ENCODE peak calls at places on chromosomes 13 and 19, in five cellular contexts. H is neuronal stem cell, G is IMR-90, I is H9, W is H1. E is an unnamed sample.

GRCh38 chr13:59545007-59545406 is 618.7 kb downstream of the DIAPH3 start:
- DNase-seq in H (no peak), G (no peak), I (no peak), W (no peak), E (no peak)

GRCh38 chr13:95921485-95921884 is 131.7 kb downstream of the UGGT2 start:
- DNase-seq in H (no peak), G (peak; percentile 14), I (no peak), W (no peak), E (peak; percentile 38)

GRCh38 chr19:48511321-48511731 is 309 bp downstream of the LMTK3 start:
- DNase-seq in H (no peak), G (no peak), I (no peak), W (peak; percentile 74), E (peak; percentile 80)

GRCh38 chr19:289651-290538 is 1.3 kb downstream of the PLPP2 start:
- DNase-seq in H (no peak), G (peak; percentile 25), I (peak; percentile 94), W (peak; percentile 76), E (peak; percentile 88)

GRCh38 chr19:32876919-32877285 is 7.3 kb upstream of the SLC7A9 start:
- DNase-seq in H (no peak), G (peak; percentile 50), I (no peak), W (peak; percentile 26), E (peak; percentile 92)

GRCh38 chr19:1245884-1246816 is 2.2 kb upstream of the MIDN start:
- DNase-seq in H (no peak), G (no peak), I (no peak), W (no peak), E (no peak)

GRCh38 chr19:51687791-51688664 is 5.1 kb upstream of the SPACA6 start:
- DNase-seq in H (no peak), G (peak; percentile 44), I (peak; percentile 80), W (peak; percentile 77), E (peak; percentile 70)

GRCh38 chr19:2150794-2151338 is 500 bp downstream of the AP3D1 start:
- DNase-seq in H (no peak), G (no peak), I (no peak), W (peak; percentile 69), E (no peak)

GRCh38 chr13:37443538-37443937 is 155.0 kb downstream of the POSTN start:
- DNase-seq in H (no peak), G (peak; percentile 90), I (no peak), W (no peak), E (no peak)

GRCh38 chr19:23415561-23416191 is 20.4 kb upstream of the ZNF91 start:
- DNase-seq in H (peak; percentile 84), G (no peak), I (peak; percentile 95), W (peak; percentile 89), E (peak; percentile 51)

GRCh38 chr13:110398564-110399507 is 91.8 kb downstream of the COL4A2 start:
- DNase-seq in H (no peak), G (peak; percentile 72), I (no peak), W (no peak), E (peak; percentile 99)

GRCh38 chr13:23672616-23673015 is 102.4 kb downstream of the TNFRSF19 start:
- DNase-seq in H (no peak), G (peak; percentile 69), I (no peak), W (no peak), E (no peak)

GRCh38 chr13:98291658-98292057 is 114.6 kb upstream of the RNF113B start:
- DNase-seq in H (no peak), G (no peak), I (no peak), W (no peak), E (no peak)

GRCh38 chr19:30385666-30386065 is 13.5 kb downstream of the ZNF536 start:
- DNase-seq in H (no peak), G (no peak), I (no peak), W (no peak), E (no peak)

GRCh38 chr19:29623726-29624488 is 17.8 kb downstream of the POP4 start:
- DNase-seq in H (no peak), G (no peak), I (no peak), W (no peak), E (no peak)

DNA sequence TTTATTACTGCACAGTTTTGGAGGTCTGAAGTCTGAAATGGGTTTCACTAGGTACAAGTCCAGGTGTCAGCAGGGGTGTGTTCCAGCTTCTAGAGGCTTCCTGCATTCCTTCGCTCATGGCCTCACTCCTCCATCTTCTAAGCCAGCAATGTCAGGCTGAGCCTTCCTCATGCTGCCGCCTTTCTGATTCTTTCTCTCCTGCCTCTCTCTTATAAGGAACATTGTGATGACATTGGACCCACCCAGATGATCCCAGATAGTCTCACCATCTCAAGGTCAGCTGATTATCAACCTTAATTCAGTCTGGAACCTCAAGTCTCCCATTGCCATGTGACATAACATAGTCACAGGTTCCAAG is 84.7 kb downstream of the LRRC63 start:
- DNase-seq in H (no peak), G (no peak), I (no peak), W (no peak), E (no peak)
- H2AFZ ChIP-seq in H (no peak overlapping the region), G (no peak overlapping the region), I (no peak overlapping the region), W (no peak overlapping the region), E (no peak overlapping the region)

DNA sequence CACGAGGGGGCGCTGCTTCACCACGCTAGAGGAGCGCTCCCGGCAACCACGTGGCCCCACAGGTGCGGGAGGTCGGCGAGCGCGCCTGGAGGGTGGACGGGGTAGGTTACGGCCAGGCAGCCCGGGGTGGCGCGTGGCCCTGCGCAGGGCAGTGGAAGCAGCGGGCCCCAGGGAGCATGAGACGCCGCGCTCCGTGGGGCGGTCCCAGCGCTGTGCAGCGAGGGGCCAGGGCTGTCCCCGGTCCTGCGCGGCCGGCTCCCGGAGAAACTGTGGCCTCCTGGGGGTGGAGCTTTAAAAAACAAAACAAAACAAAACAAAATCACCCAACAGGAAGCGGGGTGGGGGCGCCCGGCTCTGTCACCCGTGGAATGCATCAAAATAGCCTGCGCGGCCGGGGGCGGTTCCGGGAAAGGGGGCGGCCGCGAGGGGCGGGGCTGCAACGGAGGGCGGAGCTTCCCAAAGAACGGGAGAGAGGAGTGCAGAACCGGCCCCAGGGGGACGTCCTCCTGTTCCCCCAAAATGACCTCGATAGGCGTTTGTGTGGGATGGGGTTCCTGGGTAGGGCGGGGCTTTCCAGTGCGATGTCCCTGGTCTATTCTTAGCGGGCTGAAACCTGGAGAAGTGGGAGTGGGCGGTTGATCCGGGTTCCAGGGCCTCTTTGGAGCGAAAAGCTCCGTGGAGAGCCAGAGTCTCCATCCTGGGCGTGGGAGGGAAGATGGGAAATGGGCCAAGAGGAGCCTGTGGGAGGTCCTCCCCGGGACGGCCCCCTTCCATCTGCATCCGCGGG is 27.3 kb downstream of the NUMBL start:
- DNase-seq in H (peak; percentile 89), G (peak; percentile 84), I (peak; percentile 88), W (peak; percentile 98), E (peak; percentile 88)
- H2BK5ac ChIP-seq in H (peak overlapping the region; percentile 87), G (peak overlapping the region; percentile 33), I (no peak overlapping the region), W (peak overlapping the region; percentile 52), E (no peak overlapping the region)

GRCh38 chr19:46586294-46586693 is 14.8 kb upstream of the CALM3 start:
- DNase-seq in H (no peak), G (no peak), I (no peak), W (no peak), E (no peak)

GRCh38 chr19:46587861-46588260 is 13.3 kb upstream of the CALM3 start:
- DNase-seq in H (no peak), G (no peak), I (no peak), W (no peak), E (no peak)

GRCh38 chr19:46596008-46596407 is 5.1 kb upstream of the CALM3 start:
- DNase-seq in H (no peak), G (no peak), I (no peak), W (no peak), E (no peak)

GRCh38 chr19:46585539-46585938 is 15.6 kb upstream of the CALM3 start:
- DNase-seq in H (no peak), G (no peak), I (no peak), W (no peak), E (no peak)

DNA sequence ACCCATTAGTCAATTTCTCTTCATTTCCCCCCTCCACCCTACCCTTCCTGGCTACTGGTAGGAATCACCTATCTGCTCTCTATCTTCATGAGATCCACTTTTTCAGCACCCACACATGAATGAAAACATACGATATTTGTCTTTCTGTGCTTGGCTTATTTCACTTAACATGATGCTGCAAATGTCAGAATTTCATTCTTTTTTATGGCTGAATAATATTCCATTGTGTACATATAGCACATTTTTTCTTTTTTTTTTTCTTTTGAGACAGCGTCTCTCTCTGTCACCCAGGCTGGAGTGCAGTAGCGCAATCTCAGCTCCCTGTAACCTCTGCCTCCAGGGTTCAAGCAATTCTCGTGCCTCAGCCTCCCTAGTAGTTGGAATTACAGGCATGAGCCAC is 9.9 kb upstream of the CALM3 start:
- DNase-seq in H (no peak), G (no peak), I (no peak), W (no peak), E (no peak)
- H2AFZ ChIP-seq in H (no peak overlapping the region), G (no peak overlapping the region), I (no peak overlapping the region), W (no peak overlapping the region), E (no peak overlapping the region)

DNA sequence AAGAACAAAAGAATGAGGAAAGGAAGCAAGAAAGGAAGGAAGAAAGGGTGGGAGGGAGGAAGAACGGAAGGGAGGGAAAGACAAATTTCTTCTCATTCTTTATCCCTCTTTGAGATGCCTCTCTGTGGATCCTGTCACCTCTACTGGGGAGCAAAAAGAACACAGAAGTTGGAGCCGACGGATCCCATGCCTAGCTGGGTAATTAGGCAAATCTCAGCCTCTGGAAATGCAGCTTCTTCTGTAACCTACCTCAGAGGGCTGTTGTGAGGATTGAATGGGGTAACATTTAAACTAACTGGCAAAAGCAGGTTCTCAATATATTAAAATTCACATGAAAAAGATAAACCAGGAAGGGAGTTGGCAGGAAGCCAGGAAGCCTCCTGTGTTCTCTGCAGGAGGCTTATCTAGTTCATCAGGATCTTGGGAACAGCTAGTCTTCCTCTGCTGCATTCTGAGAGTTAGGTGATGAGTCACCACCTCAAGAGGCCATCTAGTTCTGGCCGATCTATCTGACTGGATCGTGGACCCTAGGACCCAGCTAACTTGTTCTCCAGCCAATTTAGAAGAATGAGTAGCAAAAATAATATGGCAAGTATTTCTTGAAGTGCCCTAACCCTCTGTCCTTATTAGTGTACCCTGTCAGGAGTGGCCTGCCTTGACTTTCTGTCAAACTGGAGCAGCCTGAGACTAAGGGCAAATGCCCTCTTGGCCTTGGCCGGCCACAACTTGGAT is 15.2 kb upstream of the CPB2 start:
- DNase-seq in H (no peak), G (peak; percentile 19), I (no peak), W (no peak), E (peak; percentile 60)
- H2BK5ac ChIP-seq in H (no peak overlapping the region), G (no peak overlapping the region), I (no peak overlapping the region), W (no peak overlapping the region), E (peak overlapping the region; percentile 9)

GRCh38 chr13:113730145-113730750 is 28.8 kb upstream of the TMEM255B start:
- DNase-seq in H (no peak), G (no peak), I (no peak), W (no peak), E (no peak)

GRCh38 chr13:113726961-113727411 is 32.0 kb upstream of the TMEM255B start:
- DNase-seq in H (no peak), G (peak; percentile 31), I (no peak), W (no peak), E (no peak)

GRCh38 chr13:113729329-113730019 is 29.6 kb upstream of the TMEM255B start:
- DNase-seq in H (no peak), G (no peak), I (no peak), W (no peak), E (no peak)

GRCh38 chr13:113730831-113731191 is 28.2 kb upstream of the TMEM255B start:
- DNase-seq in H (no peak), G (no peak), I (no peak), W (no peak), E (no peak)

DNA sequence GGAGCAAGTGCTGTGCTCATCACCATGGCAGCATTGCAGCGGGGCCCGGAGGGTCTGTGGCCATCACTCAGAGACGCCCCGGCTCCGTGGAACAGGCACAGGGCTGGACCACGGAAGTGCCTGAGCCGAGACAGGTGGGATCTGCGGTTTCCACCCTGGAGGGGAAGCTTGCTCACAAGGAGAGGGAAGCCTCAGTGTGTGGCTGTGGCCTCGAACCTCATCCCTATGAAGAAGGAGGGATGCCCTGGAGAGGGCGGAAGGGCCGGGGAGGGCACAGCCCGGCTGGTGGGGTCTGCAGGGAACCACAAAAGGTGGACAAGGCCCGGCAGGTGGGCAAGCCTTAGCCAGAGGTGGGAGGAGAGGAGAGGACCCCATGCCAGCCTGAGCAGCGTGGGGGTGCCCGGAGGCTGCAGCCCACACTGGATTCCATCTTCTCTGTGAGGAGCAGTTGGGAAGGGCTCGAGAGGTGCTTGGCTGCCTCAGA is 30.4 kb upstream of the TMEM255B start:
- DNase-seq in H (no peak), G (no peak), I (no peak), W (no peak), E (no peak)
- H2AFZ ChIP-seq in H (no peak overlapping the region), G (peak overlapping the region; percentile 32), I (no peak overlapping the region), W (no peak overlapping the region), E (no peak overlapping the region)

E was measured in trophoblast cell.